ENCODE peak calls at places on chromosomes 1 and 21, in eight cellular contexts. I is OCI-LY7, L is pancreas, Y is hepatocyte, E is GM12865, M is IMR-90, D is AG04450, J is foreskin fibroblast. Z is an unnamed sample.

GRCh38 chr1:204396015-204396583 is 15.5 kb downstream of the PPP1R15B start:
- DNase-seq in I (no peak), L (no peak), Y (no peak), E (no peak), M (no peak), D (no peak), J (no peak), Z (no peak)

GRCh38 chr21:42465008-42465878 is 30.8 kb downstream of the RSPH1 start:
- DNase-seq in I (no peak), L (peak), Y (peak), E (peak), M (no peak), D (no peak), J (no peak), Z (peak)

GRCh38 chr1:24964811-24965570 is 34.9 kb upstream of the RUNX3 start:
- DNase-seq in I (peak), L (no peak), Y (no peak), E (peak), M (peak), D (no peak), J (no peak), Z (no peak)

GRCh38 chr1:99481391-99481996 is 164.4 kb upstream of the PALMD start:
- DNase-seq in I (peak), L (peak), Y (peak), E (peak), M (peak), D (no peak), J (peak), Z (peak)

GRCh38 chr1:154747841-154748766 is 122.0 kb downstream of the KCNN3 start:
- DNase-seq in I (no peak), L (no peak), Y (peak), E (peak), M (no peak), D (no peak), J (no peak), Z (peak)

GRCh38 chr1:53278294-53278693 is 40.0 kb upstream of the MAGOH start:
- DNase-seq in I (peak), L (peak), Y (peak), E (peak), M (peak), D (no peak), J (no peak), Z (peak)

GRCh38 chr1:7719468-7720104 is 51.5 kb upstream of the VAMP3 start:
- DNase-seq in I (no peak), L (no peak), Y (no peak), E (no peak), M (no peak), D (no peak), J (no peak), Z (no peak)

GRCh38 chr1:226602186-226603029 is 53.8 kb downstream of the STUM start:
- DNase-seq in I (no peak), L (no peak), Y (peak), E (no peak), M (peak), D (peak), J (peak), Z (peak)

GRCh38 chr1:60828944-60829343 is 253.4 kb upstream of the NFIA start:
- DNase-seq in I (no peak), L (no peak), Y (no peak), E (no peak), M (no peak), D (no peak), J (no peak), Z (no peak)

GRCh38 chr1:156462954-156463795 is 37.4 kb downstream of the MEF2D start:
- DNase-seq in I (no peak), L (no peak), Y (no peak), E (no peak), M (no peak), D (no peak), J (no peak), Z (no peak)

GRCh38 chr1:27341525-27342252 is at the start of gene SYTL1:
- DNase-seq in I (peak), L (peak), Y (peak), E (peak), M (peak), D (no peak), J (peak), Z (peak)

GRCh38 chr1:231557411-231557810 is 28.9 kb downstream of the TSNAX start:
- DNase-seq in I (no peak), L (no peak), Y (no peak), E (no peak), M (peak), D (no peak), J (peak), Z (peak)
- TF ChIP-seq CTCF in I (no peak), L (no peak), Y (no peak), E (no peak), M (no peak), D (no peak), J (no peak), Z (no peak)

GRCh38 chr1:66244429-66244828 is 289.5 kb upstream of the SGIP1 start:
- DNase-seq in I (no peak), L (no peak), Y (no peak), E (no peak), M (no peak), D (no peak), J (no peak), Z (no peak)

GRCh38 chr1:66248746-66249145 is 285.2 kb upstream of the SGIP1 start:
- DNase-seq in I (no peak), L (no peak), Y (no peak), E (no peak), M (no peak), D (no peak), J (no peak), Z (no peak)

GRCh38 chr1:66247415-66248208 is 286.3 kb upstream of the SGIP1 start:
- DNase-seq in I (no peak), L (no peak), Y (no peak), E (peak), M (no peak), D (no peak), J (no peak), Z (no peak)

GRCh38 chr1:66248257-66248656 is 285.7 kb upstream of the SGIP1 start:
- DNase-seq in I (no peak), L (no peak), Y (no peak), E (no peak), M (no peak), D (no peak), J (no peak), Z (no peak)

DNA sequence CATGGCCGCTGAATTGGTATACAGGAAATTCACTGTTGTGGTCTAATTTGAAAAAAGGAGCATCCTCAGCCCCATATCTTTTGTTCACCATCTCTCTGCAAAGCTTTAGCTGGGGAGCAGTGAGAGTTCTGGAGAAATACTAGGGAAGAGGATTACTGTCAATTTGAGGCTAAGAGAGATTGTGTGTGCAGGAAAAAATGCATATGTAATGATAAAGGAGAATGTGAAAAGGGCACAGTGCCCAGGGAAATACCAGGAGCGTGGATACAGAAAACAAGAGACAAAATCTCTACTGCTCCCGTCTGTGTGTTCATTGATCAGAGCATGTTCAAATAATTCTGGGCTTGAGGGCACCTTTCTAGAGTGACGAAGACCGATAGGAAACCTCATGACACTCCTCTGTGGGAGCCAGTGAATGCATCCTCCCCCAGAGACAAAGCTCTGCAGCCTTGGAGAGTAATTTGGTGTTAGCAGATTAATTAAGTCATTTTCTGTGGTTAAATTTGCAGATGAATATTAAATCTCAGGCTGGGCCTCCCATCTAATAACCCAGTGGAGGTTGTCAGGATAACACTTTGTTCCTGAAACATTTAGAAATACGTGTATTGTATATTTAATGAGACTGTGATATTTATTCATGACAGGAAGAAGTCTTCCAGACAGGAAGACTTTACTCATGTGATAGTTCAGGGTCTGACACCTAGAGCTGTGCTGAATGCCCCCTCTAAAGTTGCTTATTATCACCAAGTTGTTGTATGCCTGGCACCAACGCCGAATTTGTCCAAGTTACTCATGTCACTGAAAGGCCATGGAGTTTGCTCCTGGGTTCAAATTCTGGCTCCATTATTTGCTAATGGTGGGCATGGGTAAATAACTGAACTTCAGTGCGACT is 287.3 kb upstream of the SGIP1 start:
- DNase-seq in I (no peak), L (no peak), Y (no peak), E (no peak), M (no peak), D (no peak), J (no peak), Z (peak)
- H3K4me3 ChIP-seq in I (no peak), L (no peak), Y (no peak), E (peak), M (no peak), D (no peak), J (no peak), Z (no peak)

GRCh38 chr1:207007352-207008033 is 25.1 kb downstream of the C1orf116 start:
- DNase-seq in I (no peak), L (peak), Y (no peak), E (no peak), M (peak), D (peak), J (peak), Z (peak)

GRCh38 chr1:207003216-207003615 is 29.3 kb downstream of the C1orf116 start:
- DNase-seq in I (no peak), L (no peak), Y (no peak), E (no peak), M (no peak), D (no peak), J (no peak), Z (no peak)

GRCh38 chr1:207006914-207007313 is 25.6 kb downstream of the C1orf116 start:
- DNase-seq in I (no peak), L (no peak), Y (no peak), E (no peak), M (no peak), D (no peak), J (no peak), Z (no peak)

GRCh38 chr1:207002731-207003146 is 29.8 kb downstream of the C1orf116 start:
- DNase-seq in I (no peak), L (peak), Y (no peak), E (no peak), M (peak), D (no peak), J (no peak), Z (no peak)

GRCh38 chr1:207004931-207005830 is 27.4 kb downstream of the C1orf116 start:
- DNase-seq in I (peak), L (peak), Y (peak), E (peak), M (peak), D (peak), J (peak), Z (peak)
- TF ChIP-seq CTCF in I (peak), L (peak), Y (peak), E (peak), M (peak), D (peak), J (peak), Z (peak)

DNA sequence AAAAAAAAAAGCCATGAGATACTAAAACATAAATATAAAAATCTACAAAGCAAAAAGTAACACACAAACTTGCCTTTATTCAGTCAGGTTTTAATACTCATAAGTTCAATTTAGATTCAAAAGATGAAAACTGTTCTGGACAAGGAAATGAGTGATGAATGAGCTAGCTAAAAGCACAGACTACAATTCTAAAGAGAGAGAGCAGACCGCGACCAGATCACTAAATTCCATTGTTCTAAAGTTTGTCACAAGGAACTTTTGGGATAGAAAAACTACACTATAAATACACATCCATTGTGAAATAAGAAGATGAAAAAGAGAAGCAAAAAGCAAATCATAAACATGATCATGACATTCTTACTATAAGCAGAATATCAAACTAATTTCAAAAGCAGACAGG is 1.7 kb downstream of the ODF2L start:
- DNase-seq in I (no peak), L (no peak), Y (no peak), E (no peak), M (peak), D (no peak), J (peak), Z (peak)
- H3K4me3 ChIP-seq in I (no peak), L (no peak), Y (no peak), E (no peak), M (no peak), D (peak), J (peak), Z (peak)

GRCh38 chr1:21641967-21642366 is 27.2 kb downstream of the RAP1GAP start:
- DNase-seq in I (no peak), L (peak), Y (no peak), E (no peak), M (no peak), D (no peak), J (no peak), Z (no peak)
- TF ChIP-seq CTCF in I (no peak), L (no peak), Y (no peak), E (no peak), M (no peak), D (no peak), J (no peak), Z (no peak)

GRCh38 chr1:106727171-106727570 is 329.3 kb upstream of the PRMT6 start:
- DNase-seq in I (peak), L (no peak), Y (no peak), E (peak), M (no peak), D (no peak), J (no peak), Z (no peak)
- H3K4me3 ChIP-seq in I (no peak), L (no peak), Y (no peak), E (no peak), M (no peak), D (no peak), J (no peak), Z (no peak)

GRCh38 chr1:15876357-15876756 is 28.9 kb downstream of the SPEN start:
- DNase-seq in I (no peak), L (no peak), Y (peak), E (no peak), M (no peak), D (no peak), J (no peak), Z (peak)
- TF ChIP-seq CTCF in I (no peak), L (no peak), Y (no peak), E (peak), M (no peak), D (peak), J (no peak), Z (peak)